ENCODE peak calls at places on chromosomes 2 and 18, in six cellular contexts. P, N, E, S, L and C are unnamed samples.

GRCh38 chr2:47904903-47905453 is 1.3 kb downstream of the FBXO11 start:
- DNase-seq in P (peak), N (peak), E (no peak), S (peak), L (peak), C (no peak)

GRCh38 chr2:222950886-222951285 is 90.0 kb downstream of the ACSL3 start:
- DNase-seq in P (no peak), N (peak), E (no peak), S (no peak), L (no peak), C (no peak)

GRCh38 chr18:49168970-49169619 is 218.3 kb upstream of the SMAD7 start:
- DNase-seq in P (peak), N (peak), E (no peak), S (peak), L (no peak), C (no peak)

GRCh38 chr2:233845301-233846060 is 8.9 kb downstream of the HJURP start:
- DNase-seq in P (no peak), N (no peak), E (no peak), S (no peak), L (no peak), C (no peak)

GRCh38 chr18:37578886-37579513 is 13.4 kb upstream of the CELF4 start:
- DNase-seq in P (no peak), N (peak), E (no peak), S (peak), L (no peak), C (no peak)

GRCh38 chr2:140509765-140510164 is 1621.1 kb downstream of the LRP1B start:
- DNase-seq in P (no peak), N (no peak), E (no peak), S (no peak), L (no peak), C (no peak)

GRCh38 chr2:231457101-231457500 is 7.2 kb downstream of the NCL start:
- DNase-seq in P (no peak), N (no peak), E (no peak), S (no peak), L (no peak), C (no peak)

GRCh38 chr18:28342231-28342630 is 165.3 kb upstream of the CDH2 start:
- DNase-seq in P (no peak), N (no peak), E (no peak), S (no peak), L (no peak), C (no peak)

GRCh38 chr18:7735194-7735593 is 168.1 kb downstream of the PTPRM start:
- DNase-seq in P (no peak), N (peak), E (no peak), S (no peak), L (no peak), C (no peak)

GRCh38 chr2:217185265-217185995 is 325.6 kb upstream of the TNP1 start:
- DNase-seq in P (no peak), N (no peak), E (no peak), S (no peak), L (no peak), C (no peak)

GRCh38 chr2:13193075-13193474 is 476.3 kb downstream of the TRIB2 start:
- DNase-seq in P (no peak), N (peak), E (no peak), S (no peak), L (no peak), C (no peak)

GRCh38 chr2:218161639-218162038 is 5.1 kb downstream of the CXCR1 start:
- DNase-seq in P (no peak), N (no peak), E (no peak), S (no peak), L (no peak), C (no peak)

GRCh38 chr2:2189112-2189398 is 142.0 kb downstream of the MYT1L start:
- DNase-seq in P (no peak), N (no peak), E (no peak), S (no peak), L (no peak), C (no peak)

GRCh38 chr2:8138923-8139667 is 542.8 kb upstream of the ID2 start:
- DNase-seq in P (no peak), N (no peak), E (no peak), S (peak), L (peak), C (no peak)

GRCh38 chr18:3511980-3512379 is 62.0 kb downstream of the TGIF1 start:
- DNase-seq in P (no peak), N (peak), E (no peak), S (no peak), L (no peak), C (peak)

GRCh38 chr18:23377669-23378469 is 75.2 kb upstream of the RIOK3 start:
- DNase-seq in P (no peak), N (peak), E (peak), S (no peak), L (no peak), C (peak)

GRCh38 chr18:48950536-48951447 is at the start of gene SMAD7:
- DNase-seq in P (peak), N (no peak), E (no peak), S (peak), L (no peak), C (no peak)

GRCh38 chr2:232434091-232434490 is 21.9 kb upstream of the ALPI start:
- DNase-seq in P (no peak), N (no peak), E (no peak), S (peak), L (peak), C (no peak)

GRCh38 chr2:149180226-149180875 is 141.9 kb downstream of the LYPD6B start:
- DNase-seq in P (no peak), N (no peak), E (no peak), S (no peak), L (no peak), C (peak)

GRCh38 chr18:2154278-2154677 is 417.0 kb downstream of the METTL4 start:
- DNase-seq in P (no peak), N (no peak), E (no peak), S (no peak), L (no peak), C (no peak)

GRCh38 chr2:120871016-120871635 is 135.5 kb downstream of the GLI2 start:
- DNase-seq in P (no peak), N (no peak), E (no peak), S (no peak), L (no peak), C (no peak)

GRCh38 chr2:154439156-154439555 is 259.3 kb upstream of the KCNJ3 start:
- DNase-seq in P (no peak), N (no peak), E (no peak), S (no peak), L (no peak), C (no peak)

GRCh38 chr2:73451263-73451972 is 65.8 kb downstream of the ALMS1 start:
- DNase-seq in P (no peak), N (no peak), E (no peak), S (no peak), L (no peak), C (no peak)

GRCh38 chr2:187003038-187003543 is 154.1 kb upstream of the ZSWIM2 start:
- DNase-seq in P (no peak), N (peak), E (no peak), S (no peak), L (no peak), C (no peak)

DNA sequence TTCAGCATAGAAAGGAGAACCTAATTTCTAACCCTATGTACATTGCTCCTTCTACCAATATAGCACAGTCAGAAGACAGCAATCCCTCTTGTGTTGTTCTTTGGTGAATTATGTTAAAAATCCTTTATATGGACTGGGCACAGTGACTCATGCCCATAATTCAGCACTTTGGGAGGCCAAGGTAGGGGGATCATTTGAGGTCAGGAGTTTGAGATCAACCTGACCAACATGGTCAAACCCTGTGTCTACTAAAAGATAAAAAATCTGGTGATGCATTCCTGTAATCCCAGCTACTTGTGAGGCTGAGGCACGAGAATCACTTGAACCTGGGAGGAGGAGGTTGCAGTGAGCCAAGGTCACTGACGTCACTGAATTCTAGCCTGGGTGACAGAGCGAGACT is 195.6 kb downstream of the TMX3 start:
- DNase-seq in P (no peak), N (no peak), E (no peak), S (no peak), L (no peak), C (no peak)
- TF ChIP-seq CTCF in P (no peak), N (no peak), E (no peak), S (no peak), L (no peak), C (no peak)

GRCh38 chr18:12287131-12287681 is 20.8 kb upstream of the TUBB6 start:
- DNase-seq in P (no peak), N (peak), E (no peak), S (peak), L (no peak), C (no peak)
- H3K4me3 ChIP-seq in P (peak), N (peak), E (peak), S (peak), L (peak), C (peak)

GRCh38 chr2:230067990-230068657 is 600 bp downstream of the SLC16A14 start:
- DNase-seq in P (peak), N (peak), E (no peak), S (peak), L (peak), C (no peak)

GRCh38 chr2:230069418-230069817 is 694 bp upstream of the SLC16A14 start:
- DNase-seq in P (no peak), N (no peak), E (no peak), S (no peak), L (no peak), C (no peak)

GRCh38 chr2:230071421-230071820 is 2.7 kb upstream of the SLC16A14 start:
- DNase-seq in P (no peak), N (no peak), E (no peak), S (no peak), L (no peak), C (no peak)

GRCh38 chr2:230068658-230069080 is at the start of gene SLC16A14:
- DNase-seq in P (peak), N (peak), E (peak), S (peak), L (no peak), C (no peak)
- TF ChIP-seq CTCF in P (no peak), N (peak), E (peak), S (peak), L (no peak), C (peak)

GRCh38 chr18:57214976-57215375 is 68.1 kb downstream of the BOD1L2 start:
- DNase-seq in P (no peak), N (peak), E (no peak), S (no peak), L (no peak), C (no peak)
- H3K4me3 ChIP-seq in P (no peak), N (no peak), E (no peak), S (no peak), L (no peak), C (no peak)

DNA sequence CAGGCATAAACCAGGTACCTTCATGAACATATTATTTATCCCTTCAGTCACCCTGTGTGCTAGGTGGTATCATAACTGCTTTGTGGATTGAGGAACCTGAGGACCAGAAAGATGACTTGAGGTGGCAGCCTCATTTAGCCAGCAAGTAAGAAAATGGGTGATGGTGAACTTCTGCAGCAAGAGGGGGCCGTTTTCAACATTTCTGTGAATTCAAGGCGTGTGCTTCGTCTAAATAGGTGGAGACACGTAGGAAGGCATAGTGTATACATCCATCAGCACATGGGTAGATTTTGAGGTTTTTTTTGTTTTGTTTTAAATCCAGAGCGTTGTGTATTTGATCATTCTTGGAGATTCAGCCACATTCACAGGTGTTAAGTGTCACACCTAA is 118.7 kb downstream of the SPTBN1 start:
- DNase-seq in P (no peak), N (no peak), E (no peak), S (no peak), L (no peak), C (no peak)
- TF ChIP-seq CTCF in P (no peak), N (no peak), E (no peak), S (no peak), L (no peak), C (no peak)

DNA sequence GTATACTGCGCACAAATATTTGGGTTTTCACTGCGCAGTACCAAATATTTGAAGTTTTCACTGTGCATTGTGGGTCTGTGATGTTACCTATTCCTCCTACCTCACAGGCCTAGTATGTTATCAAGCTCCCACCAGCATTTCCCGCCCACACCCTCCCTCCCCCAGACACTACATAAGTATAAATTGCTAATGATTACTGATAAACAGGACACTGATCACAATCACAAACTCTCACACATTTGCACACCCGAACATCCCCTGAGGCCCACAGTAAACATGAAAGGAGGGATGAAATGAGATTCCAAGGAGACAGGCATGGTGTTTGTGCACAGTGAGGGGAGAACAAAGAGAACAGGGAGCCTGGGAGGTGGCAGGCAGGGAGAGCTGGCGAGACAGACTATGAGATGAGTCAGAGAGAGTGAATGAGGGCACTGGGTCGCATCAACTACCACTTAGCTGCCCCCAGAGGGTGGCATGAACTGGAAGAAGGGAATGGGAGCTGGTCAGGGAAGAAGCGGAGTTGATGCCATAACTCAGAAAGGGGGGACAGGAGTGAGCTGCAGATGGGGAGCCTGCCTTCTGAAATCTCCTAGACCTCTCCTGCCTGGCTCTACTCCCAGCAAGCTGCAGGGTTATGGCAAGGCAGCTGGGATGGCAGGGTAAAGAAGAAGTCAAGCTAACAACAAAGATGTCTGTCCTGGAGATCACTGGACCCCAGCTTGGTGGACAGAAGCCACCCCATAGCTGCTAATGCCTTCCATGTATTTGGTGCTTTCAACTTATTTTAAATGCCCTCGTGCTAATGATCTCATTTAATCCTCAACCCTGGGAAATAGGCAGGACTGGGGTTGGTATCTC is 5.2 kb downstream of the KIF3C start:
- DNase-seq in P (no peak), N (peak), E (no peak), S (no peak), L (no peak), C (no peak)
- H3K4me3 ChIP-seq in P (no peak), N (no peak), E (no peak), S (no peak), L (no peak), C (peak)

GRCh38 chr2:17615728-17616351 is 75.3 kb downstream of the VSNL1 start:
- DNase-seq in P (no peak), N (peak), E (no peak), S (no peak), L (no peak), C (no peak)
- TF ChIP-seq CTCF in P (no peak), N (no peak), E (no peak), S (no peak), L (no peak), C (no peak)